ENCODE peak calls at places on chromosomes 16 and 17, in ten cellular contexts. S is IMR-90, O is MM.1S, F is cardiac muscle cell, Q is fibroblast of lung, D is tibial artery, L is uterus, P is ascending aorta, J is psoas muscle, K is AG04450. A is an unnamed sample.

GRCh38 chr16:62135903-62136302 is 99.7 kb upstream of the CDH8 start:
- DNase-seq in S (no peak), O (no peak), F (no peak), Q (peak), D (no peak), L (no peak), P (no peak), J (no peak), K (no peak), A (no peak)

GRCh38 chr17:34245496-34245895 is 9.6 kb upstream of the CCL2 start:
- DNase-seq in S (no peak), O (no peak), F (no peak), Q (peak), D (no peak), L (no peak), P (no peak), J (no peak), K (no peak), A (no peak)

GRCh38 chr16:20637247-20637646 is 60.2 kb downstream of the ACSM1 start:
- DNase-seq in S (no peak), O (no peak), F (no peak), Q (no peak), D (no peak), L (no peak), P (no peak), J (no peak), K (no peak), A (no peak)

GRCh38 chr17:61452301-61453290 is at the start of gene TBX4:
- DNase-seq in S (no peak), O (no peak), F (no peak), Q (no peak), D (no peak), L (no peak), P (no peak), J (no peak), K (no peak), A (peak)

GRCh38 chr17:16886655-16887322 is 85.1 kb downstream of the TNFRSF13B start:
- DNase-seq in S (no peak), O (no peak), F (no peak), Q (no peak), D (no peak), L (no peak), P (peak), J (no peak), K (no peak), A (peak)

GRCh38 chr17:19364699-19365498 is 2.4 kb upstream of the B9D1 start:
- DNase-seq in S (no peak), O (no peak), F (no peak), Q (peak), D (peak), L (no peak), P (no peak), J (no peak), K (no peak), A (no peak)

GRCh38 chr16:54722210-54722676 is 208.4 kb upstream of the IRX5 start:
- DNase-seq in S (no peak), O (no peak), F (no peak), Q (no peak), D (no peak), L (no peak), P (no peak), J (no peak), K (no peak), A (no peak)

GRCh38 chr17:61457226-61457983 is 5.2 kb downstream of the TBX4 start:
- DNase-seq in S (no peak), O (no peak), F (no peak), Q (no peak), D (no peak), L (no peak), P (peak), J (no peak), K (no peak), A (peak)

GRCh38 chr16:66904846-66905632 is 13.6 kb downstream of the CDH16 start:
- DNase-seq in S (peak), O (no peak), F (no peak), Q (no peak), D (no peak), L (no peak), P (no peak), J (no peak), K (no peak), A (no peak)

GRCh38 chr16:64864232-64864803 is 257.5 kb downstream of the CDH11 start:
- DNase-seq in S (peak), O (no peak), F (peak), Q (peak), D (no peak), L (no peak), P (no peak), J (no peak), K (peak), A (no peak)

GRCh38 chr16:67415872-67416793 is at the start of gene ZDHHC1:
- DNase-seq in S (peak), O (peak), F (peak), Q (peak), D (peak), L (peak), P (peak), J (peak), K (no peak), A (no peak)

GRCh38 chr17:45812102-45812501 is 28.0 kb downstream of the CRHR1 start:
- DNase-seq in S (no peak), O (no peak), F (peak), Q (peak), D (no peak), L (no peak), P (no peak), J (no peak), K (no peak), A (no peak)

GRCh38 chr17:55674107-55674506 is 48.6 kb downstream of the TMEM100 start:
- DNase-seq in S (no peak), O (no peak), F (peak), Q (no peak), D (no peak), L (no peak), P (no peak), J (no peak), K (no peak), A (no peak)

GRCh38 chr17:30550512-30551273 is 73.5 kb downstream of the GOSR1 start:
- DNase-seq in S (peak), O (no peak), F (peak), Q (peak), D (no peak), L (no peak), P (no peak), J (no peak), K (no peak), A (peak)

GRCh38 chr17:73307130-73307529 is 4.7 kb downstream of the CDC42EP4 start:
- DNase-seq in S (no peak), O (no peak), F (no peak), Q (no peak), D (no peak), L (no peak), P (no peak), J (no peak), K (no peak), A (no peak)

GRCh38 chr17:56908061-56908542 is 5.7 kb downstream of the TRIM25 start:
- DNase-seq in S (no peak), O (peak), F (no peak), Q (no peak), D (peak), L (no peak), P (no peak), J (peak), K (no peak), A (no peak)

GRCh38 chr16:61579195-61579594 is 457.0 kb downstream of the CDH8 start:
- DNase-seq in S (no peak), O (no peak), F (no peak), Q (no peak), D (no peak), L (no peak), P (no peak), J (no peak), K (no peak), A (no peak)

GRCh38 chr16:81738831-81739496 is 40.1 kb upstream of the PLCG2 start:
- DNase-seq in S (no peak), O (no peak), F (no peak), Q (no peak), D (peak), L (no peak), P (no peak), J (peak), K (no peak), A (no peak)

GRCh38 chr16:87145181-87146176 is 171.7 kb downstream of the C16orf95 start:
- DNase-seq in S (peak), O (no peak), F (peak), Q (peak), D (no peak), L (no peak), P (no peak), J (no peak), K (no peak), A (no peak)

GRCh38 chr17:8122923-8123694 is 797 bp downstream of the HES7 start:
- DNase-seq in S (peak), O (peak), F (no peak), Q (peak), D (no peak), L (peak), P (no peak), J (no peak), K (no peak), A (no peak)

GRCh38 chr17:40372031-40372430 is 7.5 kb upstream of the GJD3 start:
- DNase-seq in S (no peak), O (no peak), F (no peak), Q (no peak), D (no peak), L (no peak), P (peak), J (no peak), K (no peak), A (no peak)

GRCh38 chr17:45850011-45850410 is 5.3 kb downstream of the SPPL2C start:
- DNase-seq in S (no peak), O (no peak), F (no peak), Q (no peak), D (no peak), L (no peak), P (no peak), J (no peak), K (no peak), A (no peak)

GRCh38 chr17:57694051-57694450 is 51.0 kb downstream of the CCDC182 start:
- DNase-seq in S (no peak), O (no peak), F (no peak), Q (no peak), D (no peak), L (no peak), P (no peak), J (no peak), K (no peak), A (peak)

GRCh38 chr17:19744492-19744891 is 3.6 kb downstream of the ALDH3A1 start:
- DNase-seq in S (no peak), O (no peak), F (no peak), Q (no peak), D (no peak), L (no peak), P (no peak), J (peak), K (no peak), A (no peak)

DNA sequence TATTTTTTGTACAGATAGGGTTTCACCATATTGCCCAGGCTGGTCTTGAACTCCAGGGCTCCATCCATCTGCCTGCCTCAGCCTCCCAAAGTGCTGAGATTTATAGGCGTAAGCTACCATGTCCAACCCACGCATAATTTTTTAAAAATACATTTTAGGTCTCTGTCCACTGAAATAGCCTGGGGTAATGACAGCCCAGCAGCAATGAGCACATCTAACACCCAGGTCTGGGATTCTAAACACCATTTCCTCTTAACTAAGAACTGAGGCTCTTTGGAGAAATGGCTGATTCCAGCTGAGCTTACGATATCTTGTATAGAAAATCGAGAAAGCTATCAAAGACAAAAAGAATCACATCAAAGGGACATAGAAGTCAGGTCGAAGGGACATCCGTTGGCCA is 245.3 kb downstream of the PARN start:
- DNase-seq in S (no peak), O (no peak), F (no peak), Q (no peak), D (no peak), L (no peak), P (no peak), J (no peak), K (no peak), A (no peak)
- H3K27ac ChIP-seq in S (no peak), O (no peak), F (no peak), Q (no peak), D (no peak), L (no peak), P (no peak), J (no peak), K (no peak), A (no peak)

DNA sequence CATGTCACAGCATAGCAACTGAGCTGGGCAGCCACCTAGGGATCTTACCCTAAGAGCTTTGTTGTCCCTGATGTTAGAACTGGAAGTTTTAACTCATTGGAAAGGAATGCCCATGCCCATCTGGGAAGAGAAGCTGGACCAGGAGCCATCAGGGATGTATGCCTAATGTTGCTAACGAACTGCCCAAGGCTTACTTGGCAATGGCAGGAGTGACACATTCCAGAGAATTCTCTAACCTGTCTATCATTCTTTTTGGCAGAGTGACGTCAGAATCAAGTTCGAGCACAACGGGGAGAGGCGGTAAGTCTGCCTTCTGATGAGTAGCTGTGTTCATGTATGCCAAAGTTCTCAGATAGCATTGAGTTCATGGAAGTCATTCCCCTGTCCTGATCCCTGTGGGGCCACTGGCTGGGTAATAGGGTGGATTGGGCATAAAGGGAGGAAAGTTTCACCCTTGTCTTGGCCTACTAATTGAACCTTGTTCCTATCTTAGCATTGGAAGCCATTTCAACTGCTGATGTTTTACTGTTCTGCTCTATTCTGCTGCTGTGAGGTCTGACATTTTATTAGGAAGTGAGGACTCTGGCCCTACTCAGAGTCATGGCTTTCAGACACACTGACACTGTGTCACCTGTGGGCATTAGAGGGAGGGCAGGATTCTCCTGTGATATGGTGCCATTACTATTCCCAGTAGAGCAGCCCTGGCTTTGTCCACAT is 23.7 kb downstream of the MAP3K3 start:
- DNase-seq in S (no peak), O (no peak), F (no peak), Q (peak), D (no peak), L (no peak), P (no peak), J (no peak), K (no peak), A (no peak)
- H3K4me3 ChIP-seq in S (no peak), O (no peak), F (no peak), Q (no peak), D (no peak), L (no peak), P (no peak), J (no peak), K (no peak), A (no peak)

DNA sequence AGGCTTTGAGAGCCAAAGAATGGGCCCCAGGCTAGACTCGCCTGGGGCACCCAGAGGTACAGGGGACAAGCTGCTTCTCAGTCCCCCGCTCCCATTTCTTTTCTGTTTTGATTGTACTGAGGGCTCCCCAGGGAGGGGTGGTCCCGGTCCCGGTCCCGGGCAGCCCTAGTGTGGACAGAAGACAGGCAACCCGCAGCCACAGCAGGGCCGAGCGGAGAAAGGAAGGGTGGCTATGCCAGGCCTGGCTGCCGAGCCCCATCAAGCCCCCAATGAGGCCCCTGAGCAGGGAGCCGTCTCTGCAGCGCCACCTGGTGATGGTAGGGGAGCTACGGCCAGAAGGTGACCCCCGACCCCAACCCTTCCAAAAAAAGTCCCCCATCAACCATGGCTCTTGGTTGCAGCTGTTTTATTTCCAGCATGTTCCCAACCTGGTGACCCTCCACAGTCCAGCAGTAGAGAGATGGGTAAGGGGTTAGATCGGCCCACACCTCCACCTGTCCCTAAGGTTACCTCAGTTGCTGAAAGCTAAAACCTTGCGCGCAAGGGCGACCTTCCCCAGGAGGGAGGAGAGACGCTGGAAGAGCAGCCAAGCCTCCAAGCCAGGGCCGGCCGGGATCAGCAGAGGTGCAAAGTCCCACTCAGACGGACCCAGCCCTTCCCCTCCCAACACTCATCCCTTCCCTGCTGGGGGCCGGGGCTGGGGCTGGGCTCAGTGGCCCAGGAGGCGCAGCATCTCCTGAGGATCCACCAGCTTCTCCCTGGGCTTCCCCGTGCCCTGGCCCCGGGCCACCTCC is 2.6 kb upstream of the GRIN2C start:
- DNase-seq in S (peak), O (peak), F (peak), Q (no peak), D (no peak), L (peak), P (peak), J (peak), K (no peak), A (no peak)
- TF ChIP-seq CTCF in S (peak), O (peak), F (peak), Q (peak), D (peak), L (peak), P (peak), J (peak), K (peak), A (peak)

DNA sequence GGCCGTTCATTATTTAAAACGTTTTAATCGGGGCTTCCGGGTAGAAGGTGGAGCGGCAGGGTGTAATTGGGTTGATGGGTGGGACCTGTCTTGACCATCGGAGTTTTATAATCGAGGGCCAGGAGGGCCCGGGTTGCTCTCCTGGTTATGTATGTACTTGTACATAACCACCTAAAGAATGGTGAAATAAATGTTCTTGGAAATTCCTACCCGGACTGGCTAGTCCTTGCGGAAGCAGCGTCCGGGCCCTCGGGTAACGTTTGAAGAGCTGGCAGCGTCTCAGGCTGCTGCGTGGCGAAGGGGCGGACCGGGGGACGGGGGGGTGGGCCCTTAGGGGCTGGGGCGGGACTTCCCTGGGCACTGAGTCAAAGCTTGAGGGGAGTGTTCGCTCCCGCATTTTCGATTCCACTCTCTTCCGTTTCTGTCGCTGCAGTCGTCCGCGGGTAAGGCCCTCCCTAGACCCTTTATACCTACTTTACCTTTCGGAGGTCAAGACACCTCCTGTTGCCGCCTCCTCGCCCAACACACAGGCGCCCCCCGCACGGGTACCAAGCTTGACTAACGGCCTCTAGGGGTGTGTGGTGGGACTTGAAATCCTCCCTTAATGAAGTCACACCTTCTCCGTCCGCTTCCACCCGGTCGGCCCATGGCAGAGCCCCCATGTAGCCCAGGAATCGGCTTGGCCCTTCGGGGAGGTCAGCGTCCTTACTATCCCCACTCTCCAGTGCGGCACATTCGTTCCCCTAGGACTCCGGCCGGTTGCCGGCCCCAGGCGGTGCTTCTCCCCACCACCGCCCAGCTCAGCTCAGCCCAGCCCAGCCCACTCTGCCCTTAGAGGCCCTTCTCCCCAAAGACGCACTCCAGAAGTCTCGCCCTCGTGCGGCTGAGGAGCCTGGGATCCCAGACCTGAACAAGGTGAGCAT is at the start of gene TMEM106A:
- DNase-seq in S (peak), O (peak), F (peak), Q (peak), D (peak), L (peak), P (peak), J (peak), K (peak), A (peak)
- H3K27ac ChIP-seq in S (peak), O (peak), F (peak), Q (peak), D (peak), L (peak), P (peak), J (peak), K (peak), A (peak)